ENCODE peak calls at places on chromosomes 13 and 19, in ten cellular contexts. M is neural progenitor cell, R is tibial nerve, Q is prostate gland, H is kidney, G is tibial artery, O is fibroblast of lung, T is astrocyte, N is psoas muscle, K is ovary. I is an unnamed sample.

GRCh38 chr13:33722216-33722900 is 95.6 kb upstream of the RFC3 start:
- DNase-seq in M (no peak), R (no peak), Q (no peak), H (no peak), G (no peak), O (no peak), T (no peak), N (no peak), K (no peak), I (no peak)

GRCh38 chr13:104314926-104315535 is 1248.8 kb upstream of the SLC10A2 start:
- DNase-seq in M (no peak), R (no peak), Q (no peak), H (no peak), G (no peak), O (peak; percentile 32), T (peak; percentile 20), N (no peak), K (no peak), I (no peak)

GRCh38 chr19:4524808-4525562 is 6.7 kb upstream of the PLIN4 start:
- DNase-seq in M (peak; percentile 61), R (peak; percentile 63), Q (no peak), H (no peak), G (no peak), O (no peak), T (no peak), N (peak; percentile 83), K (peak; percentile 62), I (peak; percentile 88)

GRCh38 chr19:48445256-48445605 is 552 bp upstream of the GRWD1 start:
- DNase-seq in M (peak; percentile 83), R (peak; percentile 49), Q (peak; percentile 41), H (no peak), G (no peak), O (peak; percentile 93), T (peak; percentile 92), N (no peak), K (no peak), I (no peak)

GRCh38 chr13:42354246-42355117 is 82.5 kb downstream of the AKAP11 start:
- DNase-seq in M (peak; percentile 52), R (no peak), Q (no peak), H (no peak), G (no peak), O (peak; percentile 91), T (peak; percentile 91), N (no peak), K (no peak), I (no peak)

GRCh38 chr19:10782795-10783194 is 53.2 kb downstream of the TMED1 start:
- DNase-seq in M (no peak), R (no peak), Q (no peak), H (no peak), G (no peak), O (no peak), T (no peak), N (no peak), K (no peak), I (peak; percentile 76)

GRCh38 chr19:12723643-12724426 is at the start of gene TNPO2:
- DNase-seq in M (peak; percentile 92), R (peak; percentile 40), Q (peak; percentile 35), H (peak; percentile 83), G (no peak), O (peak; percentile 71), T (peak; percentile 54), N (peak; percentile 69), K (peak; percentile 71), I (peak; percentile 84)

GRCh38 chr13:113042456-113042855 is 63.1 kb upstream of the F7 start:
- DNase-seq in M (no peak), R (no peak), Q (no peak), H (peak; percentile 63), G (no peak), O (no peak), T (no peak), N (no peak), K (no peak), I (peak; percentile 26)

GRCh38 chr13:91142572-91142971 is 204.9 kb upstream of the MIR17HG start:
- DNase-seq in M (no peak), R (no peak), Q (no peak), H (no peak), G (no peak), O (peak; percentile 90), T (peak; percentile 89), N (no peak), K (no peak), I (no peak)

GRCh38 chr13:62564770-62565169 is 1149.1 kb upstream of the PCDH20 start:
- DNase-seq in M (no peak), R (no peak), Q (no peak), H (no peak), G (no peak), O (no peak), T (no peak), N (no peak), K (no peak), I (no peak)

GRCh38 chr19:3249408-3249807 is 24.9 kb downstream of the CELF5 start:
- DNase-seq in M (peak; percentile 23), R (no peak), Q (no peak), H (no peak), G (no peak), O (no peak), T (no peak), N (no peak), K (no peak), I (no peak)

GRCh38 chr13:94139393-94139995 is 340.0 kb downstream of the DCT start:
- DNase-seq in M (no peak), R (no peak), Q (no peak), H (no peak), G (no peak), O (peak; percentile 49), T (peak; percentile 36), N (no peak), K (no peak), I (no peak)

GRCh38 chr13:99564389-99564788 is 63.1 kb downstream of the TM9SF2 start:
- DNase-seq in M (no peak), R (no peak), Q (no peak), H (no peak), G (no peak), O (no peak), T (no peak), N (no peak), K (no peak), I (no peak)

GRCh38 chr19:44774614-44775013 is 3.1 kb upstream of the CBLC start:
- DNase-seq in M (no peak), R (no peak), Q (no peak), H (no peak), G (no peak), O (no peak), T (no peak), N (no peak), K (no peak), I (no peak)

GRCh38 chr13:56718791-56719190 is 421.9 kb upstream of the PRR20A start:
- DNase-seq in M (no peak), R (no peak), Q (no peak), H (no peak), G (no peak), O (no peak), T (no peak), N (no peak), K (no peak), I (no peak)

GRCh38 chr13:48728226-48728625 is 74.5 kb downstream of the CYSLTR2 start:
- DNase-seq in M (no peak), R (no peak), Q (no peak), H (no peak), G (no peak), O (no peak), T (no peak), N (no peak), K (no peak), I (no peak)
- H3K27ac ChIP-seq in M (no peak overlapping the region), R (no peak overlapping the region), Q (no peak overlapping the region), H (no peak overlapping the region), G (no peak overlapping the region), O (no peak overlapping the region), T (no peak overlapping the region), N (no peak overlapping the region), K (peak overlapping the region; percentile 53), I (no peak overlapping the region)

GRCh38 chr19:46926201-46927071 is 65.6 kb downstream of the ARHGAP35 start:
- DNase-seq in M (no peak), R (no peak), Q (no peak), H (no peak), G (no peak), O (no peak), T (no peak), N (no peak), K (no peak), I (no peak)
- H3K4me1 ChIP-seq in M (peaks cover 17% of the 10 kb centered on the region), R (no peaks in the 10 kb centered on the region), Q (peaks cover 34% of the 10 kb centered on the region), H (peaks cover 38% of the 10 kb centered on the region), G (peaks cover 54% of the 10 kb centered on the region), O (no peaks in the 10 kb centered on the region), T (peaks cover 29% of the 10 kb centered on the region), N (peaks cover 80% of the 10 kb centered on the region), K (peaks cover 9% of the 10 kb centered on the region), I (peaks cover 8% of the 10 kb centered on the region)

DNA sequence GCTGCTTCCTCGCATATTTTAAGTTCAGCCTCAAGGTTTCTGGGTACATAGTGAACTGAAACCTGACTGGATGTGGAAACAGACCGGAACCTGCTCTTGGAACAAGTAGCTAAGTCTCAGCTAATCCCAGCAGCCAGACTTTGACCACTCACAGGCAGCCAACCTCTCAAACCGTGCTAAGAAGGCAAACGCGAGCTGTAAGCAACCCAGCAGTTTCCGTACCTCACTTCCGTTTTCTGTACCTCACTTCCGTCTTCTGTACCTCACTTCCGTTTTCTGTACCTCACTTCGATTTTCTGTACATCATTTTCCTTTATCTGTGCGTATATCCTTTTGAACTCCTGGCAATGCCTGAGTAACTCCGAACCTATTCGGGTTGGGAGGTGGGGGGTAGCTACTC is 96.8 kb downstream of the SUCLA2 start:
- DNase-seq in M (no peak), R (no peak), Q (no peak), H (no peak), G (no peak), O (no peak), T (no peak), N (no peak), K (no peak), I (no peak)
- H3K4me3 ChIP-seq in M (no peak overlapping the region), R (no peak overlapping the region), Q (no peak overlapping the region), H (peak overlapping the region; percentile 75), G (peak overlapping the region; percentile 26), O (peak overlapping the region; percentile 20), T (no peak overlapping the region), N (no peak overlapping the region), K (peak overlapping the region; percentile 34), I (no peak overlapping the region)

GRCh38 chr19:51593969-51594773 is 23.1 kb downstream of the ZNF175 start:
- DNase-seq in M (peak; percentile 95), R (peak; percentile 92), Q (peak; percentile 98), H (peak; percentile 99), G (peak; percentile 99), O (peak; percentile 97), T (peak; percentile 95), N (peak; percentile 100), K (peak; percentile 99), I (peak; percentile 99)

GRCh38 chr19:51594774-51595109 is 23.7 kb downstream of the ZNF175 start:
- DNase-seq in M (no peak), R (no peak), Q (no peak), H (no peak), G (no peak), O (no peak), T (no peak), N (no peak), K (no peak), I (no peak)

GRCh38 chr19:51595190-51595589 is 24.1 kb downstream of the ZNF175 start:
- DNase-seq in M (no peak), R (no peak), Q (no peak), H (no peak), G (no peak), O (no peak), T (no peak), N (no peak), K (no peak), I (no peak)

GRCh38 chr19:51592521-51592920 is 21.4 kb downstream of the ZNF175 start:
- DNase-seq in M (no peak), R (no peak), Q (no peak), H (no peak), G (no peak), O (no peak), T (no peak), N (no peak), K (no peak), I (no peak)

GRCh38 chr19:51593138-51593890 is 22.2 kb downstream of the ZNF175 start:
- DNase-seq in M (no peak), R (no peak), Q (no peak), H (no peak), G (no peak), O (no peak), T (no peak), N (no peak), K (no peak), I (no peak)
- H3K27ac ChIP-seq in M (no peak overlapping the region), R (no peak overlapping the region), Q (peak overlapping the region; percentile 20), H (no peak overlapping the region), G (no peak overlapping the region), O (no peak overlapping the region), T (no peak overlapping the region), N (no peak overlapping the region), K (no peak overlapping the region), I (no peak overlapping the region)